ENCODE peak calls at places on chromosome 16, in five cellular contexts. One of them, this sample, is unnamed.

GRCh38 chr16:49350265-49351103 is 23.1 kb upstream of the C16orf78 start:
- DNase-seq in GM12865: peak
- DNase-seq in cardiac fibroblast: peak
- DNase-seq in WTC11: peak
- DNase-seq in glutamatergic neuron: peak
- DNase-seq in this sample: peak

GRCh38 chr16:19114359-19115147 is 789 bp downstream of the ITPRIPL2 start:
- DNase-seq in WTC11: peak
- DNase-seq in GM12865: peak
- DNase-seq in cardiac fibroblast: peak
- DNase-seq in glutamatergic neuron: peak
- DNase-seq in this sample: peak

GRCh38 chr16:80601182-80601581 is 60.4 kb downstream of the DYNLRB2 start:
- DNase-seq in cardiac fibroblast: no peak
- DNase-seq in WTC11: no peak
- DNase-seq in GM12865: no peak
- DNase-seq in glutamatergic neuron: no peak
- DNase-seq in this sample: no peak

GRCh38 chr16:30132591-30132990 is 9.6 kb upstream of the MAPK3 start:
- DNase-seq in WTC11: no peak
- DNase-seq in glutamatergic neuron: no peak
- DNase-seq in GM12865: no peak
- DNase-seq in cardiac fibroblast: no peak
- DNase-seq in this sample: no peak

GRCh38 chr16:648071-648785 is 937 bp upstream of the WDR90 start:
- DNase-seq in glutamatergic neuron: no peak
- DNase-seq in WTC11: peak
- DNase-seq in GM12865: peak
- DNase-seq in cardiac fibroblast: peak
- DNase-seq in this sample: peak

GRCh38 chr16:47528431-47528830 is 67.3 kb downstream of the PHKB start:
- DNase-seq in cardiac fibroblast: no peak
- DNase-seq in GM12865: no peak
- DNase-seq in WTC11: no peak
- DNase-seq in glutamatergic neuron: no peak
- DNase-seq in this sample: no peak

GRCh38 chr16:20517149-20517548 is 59.0 kb downstream of the ACSM2B start:
- DNase-seq in cardiac fibroblast: no peak
- DNase-seq in WTC11: no peak
- DNase-seq in GM12865: no peak
- DNase-seq in glutamatergic neuron: no peak
- DNase-seq in this sample: no peak

GRCh38 chr16:1791256-1791942 is 2.1 kb downstream of the IGFALS start:
- DNase-seq in GM12865: no peak
- DNase-seq in glutamatergic neuron: no peak
- DNase-seq in cardiac fibroblast: no peak
- DNase-seq in WTC11: peak
- DNase-seq in this sample: no peak

GRCh38 chr16:54390095-54390494 is 103.5 kb upstream of the IRX3 start:
- DNase-seq in glutamatergic neuron: no peak
- DNase-seq in cardiac fibroblast: no peak
- DNase-seq in GM12865: no peak
- DNase-seq in WTC11: no peak
- DNase-seq in this sample: no peak

GRCh38 chr16:50534958-50535357 is 13.2 kb upstream of the NKD1 start:
- DNase-seq in cardiac fibroblast: no peak
- DNase-seq in WTC11: no peak
- DNase-seq in GM12865: no peak
- DNase-seq in glutamatergic neuron: no peak
- DNase-seq in this sample: no peak

GRCh38 chr16:11058820-11059219 is 114.5 kb downstream of the CLEC16A start:
- DNase-seq in WTC11: no peak
- DNase-seq in GM12865: no peak
- DNase-seq in cardiac fibroblast: no peak
- DNase-seq in glutamatergic neuron: no peak
- DNase-seq in this sample: no peak

GRCh38 chr16:87351320-87351698 is 32.3 kb downstream of the FBXO31 start:
- DNase-seq in glutamatergic neuron: peak
- DNase-seq in WTC11: no peak
- DNase-seq in cardiac fibroblast: no peak
- DNase-seq in GM12865: no peak
- DNase-seq in this sample: no peak

GRCh38 chr16:84498859-84499620 is 5.4 kb downstream of the MEAK7 start:
- DNase-seq in glutamatergic neuron: no peak
- DNase-seq in GM12865: no peak
- DNase-seq in cardiac fibroblast: no peak
- DNase-seq in WTC11: no peak
- DNase-seq in this sample: no peak

GRCh38 chr16:54033747-54034146 is 252.8 kb downstream of the IRX3 start:
- DNase-seq in glutamatergic neuron: no peak
- DNase-seq in GM12865: no peak
- DNase-seq in cardiac fibroblast: no peak
- DNase-seq in WTC11: no peak
- DNase-seq in this sample: no peak

GRCh38 chr16:59330030-59330670 is 596.0 kb upstream of the GOT2 start:
- DNase-seq in GM12865: no peak
- DNase-seq in WTC11: no peak
- DNase-seq in glutamatergic neuron: no peak
- DNase-seq in cardiac fibroblast: no peak
- DNase-seq in this sample: no peak

GRCh38 chr16:20393801-20394637 is 10.5 kb downstream of the PDILT start:
- DNase-seq in WTC11: no peak
- DNase-seq in GM12865: no peak
- DNase-seq in cardiac fibroblast: no peak
- DNase-seq in glutamatergic neuron: no peak
- DNase-seq in this sample: no peak

GRCh38 chr16:20504418-20504817 is 53.1 kb downstream of the ACSM2A start:
- DNase-seq in WTC11: no peak
- DNase-seq in cardiac fibroblast: no peak
- DNase-seq in glutamatergic neuron: no peak
- DNase-seq in GM12865: no peak
- DNase-seq in this sample: no peak

GRCh38 chr16:87149051-87149450 is 168.1 kb downstream of the C16orf95 start:
- DNase-seq in glutamatergic neuron: no peak
- DNase-seq in cardiac fibroblast: peak
- DNase-seq in GM12865: no peak
- DNase-seq in WTC11: no peak
- DNase-seq in this sample: no peak

GRCh38 chr16:1372292-1372950 is 20.7 kb downstream of the GNPTG start:
- DNase-seq in GM12865: no peak
- DNase-seq in WTC11: no peak
- DNase-seq in cardiac fibroblast: no peak
- DNase-seq in glutamatergic neuron: no peak
- DNase-seq in this sample: no peak

GRCh38 chr16:53817117-53817516 is 113.2 kb downstream of the FTO start:
- DNase-seq in WTC11: no peak
- DNase-seq in glutamatergic neuron: no peak
- DNase-seq in GM12865: no peak
- DNase-seq in cardiac fibroblast: peak
- DNase-seq in this sample: no peak

GRCh38 chr16:11391576-11391975 is 46.3 kb downstream of the RMI2 start:
- DNase-seq in glutamatergic neuron: no peak
- DNase-seq in WTC11: peak
- DNase-seq in cardiac fibroblast: no peak
- DNase-seq in GM12865: no peak
- DNase-seq in this sample: no peak

GRCh38 chr16:31092330-31092729 is 2.3 kb downstream of the VKORC1 start:
- DNase-seq in cardiac fibroblast: no peak
- DNase-seq in GM12865: no peak
- DNase-seq in WTC11: no peak
- DNase-seq in glutamatergic neuron: no peak
- DNase-seq in this sample: no peak

GRCh38 chr16:4477966-4478365 is 1.8 kb downstream of the HMOX2 start:
- DNase-seq in cardiac fibroblast: peak
- DNase-seq in GM12865: no peak
- DNase-seq in glutamatergic neuron: no peak
- DNase-seq in WTC11: no peak
- DNase-seq in this sample: no peak
- TF ChIP-seq CTCF in cardiac fibroblast: peak
- TF ChIP-seq CTCF in GM12865: no peak
- TF ChIP-seq CTCF in glutamatergic neuron: no peak
- TF ChIP-seq CTCF in WTC11: no peak
- TF ChIP-seq CTCF in this sample: no peak

GRCh38 chr16:75801307-75801706 is 75.0 kb upstream of the CPHXL start:
- DNase-seq in cardiac fibroblast: no peak
- DNase-seq in WTC11: no peak
- DNase-seq in glutamatergic neuron: no peak
- DNase-seq in GM12865: no peak
- DNase-seq in this sample: no peak
- TF ChIP-seq CTCF in cardiac fibroblast: no peak
- TF ChIP-seq CTCF in WTC11: no peak
- TF ChIP-seq CTCF in glutamatergic neuron: no peak
- TF ChIP-seq CTCF in GM12865: no peak
- TF ChIP-seq CTCF in this sample: no peak

DNA sequence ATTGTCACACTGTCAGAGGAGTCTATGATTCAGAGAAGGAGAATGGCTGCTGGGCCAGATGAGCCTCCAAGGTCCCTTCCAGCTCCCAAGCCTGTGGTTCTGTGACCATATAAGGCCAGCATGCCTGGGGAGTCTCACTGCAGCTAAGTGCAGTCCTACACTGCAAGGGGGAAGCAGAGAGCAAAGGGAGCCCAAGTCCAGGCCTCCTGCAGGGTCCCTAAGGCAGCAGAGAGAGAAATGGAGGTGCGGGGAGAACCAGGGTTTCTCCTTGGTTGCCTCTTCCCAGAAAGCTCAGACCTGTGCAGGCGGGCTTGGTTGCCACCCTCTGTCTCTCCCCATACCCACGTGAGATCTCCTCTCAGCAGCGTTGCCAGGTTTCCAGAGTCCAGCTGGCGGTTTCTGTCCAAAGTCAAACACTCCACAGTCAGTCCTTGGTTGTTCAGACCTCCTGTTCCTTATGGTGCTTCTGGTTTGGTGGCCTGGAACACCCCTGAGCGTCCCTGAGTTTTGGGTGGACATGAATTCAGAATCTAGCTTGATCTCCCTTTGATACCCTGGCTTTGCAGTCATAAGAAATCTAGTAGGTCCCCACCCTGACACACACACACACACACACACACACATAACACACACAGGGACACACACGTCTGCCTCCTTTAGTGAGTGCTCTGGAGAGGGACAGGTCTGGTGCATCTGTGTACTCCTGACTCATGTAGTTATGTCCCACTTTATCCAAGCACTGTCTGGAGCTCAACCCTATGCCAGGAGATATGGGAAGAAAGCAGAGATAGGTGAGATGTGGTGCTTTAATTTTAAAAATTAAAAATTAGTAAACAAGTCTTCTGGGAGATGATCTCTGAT is 78.8 kb downstream of the GNAO1 start:
- DNase-seq in glutamatergic neuron: no peak
- DNase-seq in cardiac fibroblast: peak
- DNase-seq in WTC11: peak
- DNase-seq in GM12865: no peak
- DNase-seq in this sample: no peak
- TF ChIP-seq CTCF in glutamatergic neuron: no peak
- TF ChIP-seq CTCF in cardiac fibroblast: peak
- TF ChIP-seq CTCF in WTC11: no peak
- TF ChIP-seq CTCF in GM12865: no peak
- TF ChIP-seq CTCF in this sample: no peak

DNA sequence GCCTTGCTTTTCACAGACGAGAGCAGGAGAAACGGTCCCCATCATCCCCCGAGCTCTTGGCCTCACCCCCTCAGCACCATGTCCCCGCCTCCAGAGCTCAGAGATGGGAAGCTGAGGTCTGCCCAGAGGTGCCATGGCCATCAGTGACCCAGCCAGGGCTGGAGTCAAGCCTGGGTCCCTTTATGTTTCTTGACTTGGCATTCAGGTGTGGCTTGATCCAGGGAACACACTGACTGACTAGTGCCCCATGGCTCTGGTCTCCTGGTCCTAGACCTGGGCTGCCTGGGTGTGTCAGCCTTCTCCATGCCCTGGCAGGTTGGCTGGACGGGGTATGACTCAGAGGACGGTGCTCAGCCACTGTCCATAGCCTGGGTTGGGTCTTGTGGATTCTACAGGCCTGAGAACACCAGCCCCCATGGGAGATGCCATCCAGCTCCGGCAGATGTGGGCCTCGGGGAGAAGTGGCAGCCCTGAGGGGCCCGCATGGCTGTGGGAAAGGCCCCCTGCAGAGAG is 54.2 kb downstream of the ZFPM1 start:
- DNase-seq in glutamatergic neuron: no peak
- DNase-seq in GM12865: no peak
- DNase-seq in cardiac fibroblast: no peak
- DNase-seq in WTC11: no peak
- DNase-seq in this sample: no peak
- TF ChIP-seq CTCF in glutamatergic neuron: no peak
- TF ChIP-seq CTCF in GM12865: no peak
- TF ChIP-seq CTCF in cardiac fibroblast: no peak
- TF ChIP-seq CTCF in WTC11: no peak
- TF ChIP-seq CTCF in this sample: no peak